ENCODE peak calls at places on chromosomes 3 and 15, in ten cellular contexts. One of them, this sample, is unnamed.

GRCh38 chr3:128971421-128971820 is 22.5 kb downstream of the CFAP92 start:
- DNase-seq in endothelial cell: no peak
- DNase-seq in stimulated activated CD4-positive, alpha-beta T cell treated with anti-CD3 and anti-CD28 coated beads, TNF-alpha, amount 100 ng/mL, for 48 hours: no peak
- DNase-seq in stimulated activated CD8-positive, alpha-beta memory T cell treated with anti-CD3 and anti-CD28 coated beads, Interleukin-4, amount 100 ng/mL, for 4 hours: no peak
- DNase-seq in Calu3: no peak
- DNase-seq in AML-193: no peak
- DNase-seq in WERI-Rb-1: no peak
- DNase-seq in cardiac fibroblast: peak
- DNase-seq in HTR-8/SVneo: no peak
- DNase-seq in M059J: no peak
- DNase-seq in this sample: no peak

GRCh38 chr3:117630885-117631284 is 921.3 kb downstream of the TUSC7 start:
- DNase-seq in HTR-8/SVneo: no peak
- DNase-seq in stimulated activated CD8-positive, alpha-beta memory T cell treated with anti-CD3 and anti-CD28 coated beads, Interleukin-4, amount 100 ng/mL, for 4 hours: no peak
- DNase-seq in stimulated activated CD4-positive, alpha-beta T cell treated with anti-CD3 and anti-CD28 coated beads, TNF-alpha, amount 100 ng/mL, for 48 hours: no peak
- DNase-seq in M059J: no peak
- DNase-seq in AML-193: no peak
- DNase-seq in WERI-Rb-1: no peak
- DNase-seq in endothelial cell: no peak
- DNase-seq in cardiac fibroblast: no peak
- DNase-seq in Calu3: peak
- DNase-seq in this sample: no peak

GRCh38 chr3:156605686-156606605 is 51.0 kb upstream of the SSR3 start:
- DNase-seq in stimulated activated CD4-positive, alpha-beta T cell treated with anti-CD3 and anti-CD28 coated beads, TNF-alpha, amount 100 ng/mL, for 48 hours: no peak
- DNase-seq in M059J: peak
- DNase-seq in AML-193: peak
- DNase-seq in stimulated activated CD8-positive, alpha-beta memory T cell treated with anti-CD3 and anti-CD28 coated beads, Interleukin-4, amount 100 ng/mL, for 4 hours: no peak
- DNase-seq in HTR-8/SVneo: peak
- DNase-seq in endothelial cell: peak
- DNase-seq in cardiac fibroblast: peak
- DNase-seq in WERI-Rb-1: no peak
- DNase-seq in Calu3: peak
- DNase-seq in this sample: no peak

GRCh38 chr3:170356596-170357175 is 829 bp upstream of the SKIL start:
- DNase-seq in endothelial cell: peak
- DNase-seq in WERI-Rb-1: peak
- DNase-seq in M059J: peak
- DNase-seq in stimulated activated CD4-positive, alpha-beta T cell treated with anti-CD3 and anti-CD28 coated beads, TNF-alpha, amount 100 ng/mL, for 48 hours: peak
- DNase-seq in Calu3: peak
- DNase-seq in stimulated activated CD8-positive, alpha-beta memory T cell treated with anti-CD3 and anti-CD28 coated beads, Interleukin-4, amount 100 ng/mL, for 4 hours: peak
- DNase-seq in HTR-8/SVneo: peak
- DNase-seq in AML-193: peak
- DNase-seq in cardiac fibroblast: peak
- DNase-seq in this sample: peak

GRCh38 chr3:45748068-45748467 is 48.3 kb downstream of the SLC6A20 start:
- DNase-seq in HTR-8/SVneo: no peak
- DNase-seq in stimulated activated CD8-positive, alpha-beta memory T cell treated with anti-CD3 and anti-CD28 coated beads, Interleukin-4, amount 100 ng/mL, for 4 hours: no peak
- DNase-seq in stimulated activated CD4-positive, alpha-beta T cell treated with anti-CD3 and anti-CD28 coated beads, TNF-alpha, amount 100 ng/mL, for 48 hours: no peak
- DNase-seq in WERI-Rb-1: no peak
- DNase-seq in Calu3: no peak
- DNase-seq in endothelial cell: no peak
- DNase-seq in cardiac fibroblast: no peak
- DNase-seq in M059J: no peak
- DNase-seq in AML-193: no peak
- DNase-seq in this sample: no peak

GRCh38 chr3:17749281-17749680 is 6.8 kb upstream of the TBC1D5 start:
- DNase-seq in AML-193: no peak
- DNase-seq in M059J: no peak
- DNase-seq in Calu3: no peak
- DNase-seq in stimulated activated CD4-positive, alpha-beta T cell treated with anti-CD3 and anti-CD28 coated beads, TNF-alpha, amount 100 ng/mL, for 48 hours: no peak
- DNase-seq in endothelial cell: no peak
- DNase-seq in HTR-8/SVneo: no peak
- DNase-seq in WERI-Rb-1: no peak
- DNase-seq in stimulated activated CD8-positive, alpha-beta memory T cell treated with anti-CD3 and anti-CD28 coated beads, Interleukin-4, amount 100 ng/mL, for 4 hours: no peak
- DNase-seq in cardiac fibroblast: no peak
- DNase-seq in this sample: no peak

GRCh38 chr3:183502237-183502636 is 53.3 kb downstream of the KLHL6 start:
- DNase-seq in HTR-8/SVneo: no peak
- DNase-seq in stimulated activated CD4-positive, alpha-beta T cell treated with anti-CD3 and anti-CD28 coated beads, TNF-alpha, amount 100 ng/mL, for 48 hours: no peak
- DNase-seq in M059J: no peak
- DNase-seq in AML-193: no peak
- DNase-seq in WERI-Rb-1: no peak
- DNase-seq in endothelial cell: no peak
- DNase-seq in stimulated activated CD8-positive, alpha-beta memory T cell treated with anti-CD3 and anti-CD28 coated beads, Interleukin-4, amount 100 ng/mL, for 4 hours: no peak
- DNase-seq in cardiac fibroblast: no peak
- DNase-seq in Calu3: no peak
- DNase-seq in this sample: no peak

GRCh38 chr3:71542548-71543370 is 40.8 kb downstream of the FOXP1 start:
- DNase-seq in stimulated activated CD8-positive, alpha-beta memory T cell treated with anti-CD3 and anti-CD28 coated beads, Interleukin-4, amount 100 ng/mL, for 4 hours: no peak
- DNase-seq in stimulated activated CD4-positive, alpha-beta T cell treated with anti-CD3 and anti-CD28 coated beads, TNF-alpha, amount 100 ng/mL, for 48 hours: no peak
- DNase-seq in WERI-Rb-1: no peak
- DNase-seq in AML-193: peak
- DNase-seq in HTR-8/SVneo: no peak
- DNase-seq in Calu3: no peak
- DNase-seq in cardiac fibroblast: peak
- DNase-seq in M059J: peak
- DNase-seq in endothelial cell: peak
- DNase-seq in this sample: peak

GRCh38 chr3:152056481-152056880 is 183.0 kb downstream of the SUCNR1 start:
- DNase-seq in HTR-8/SVneo: no peak
- DNase-seq in WERI-Rb-1: no peak
- DNase-seq in M059J: no peak
- DNase-seq in endothelial cell: no peak
- DNase-seq in cardiac fibroblast: no peak
- DNase-seq in stimulated activated CD8-positive, alpha-beta memory T cell treated with anti-CD3 and anti-CD28 coated beads, Interleukin-4, amount 100 ng/mL, for 4 hours: no peak
- DNase-seq in AML-193: no peak
- DNase-seq in Calu3: no peak
- DNase-seq in stimulated activated CD4-positive, alpha-beta T cell treated with anti-CD3 and anti-CD28 coated beads, TNF-alpha, amount 100 ng/mL, for 48 hours: no peak
- DNase-seq in this sample: no peak

GRCh38 chr3:52998781-52999509 is 46.9 kb downstream of the SFMBT1 start:
- DNase-seq in cardiac fibroblast: no peak
- DNase-seq in stimulated activated CD8-positive, alpha-beta memory T cell treated with anti-CD3 and anti-CD28 coated beads, Interleukin-4, amount 100 ng/mL, for 4 hours: no peak
- DNase-seq in endothelial cell: no peak
- DNase-seq in M059J: no peak
- DNase-seq in HTR-8/SVneo: no peak
- DNase-seq in stimulated activated CD4-positive, alpha-beta T cell treated with anti-CD3 and anti-CD28 coated beads, TNF-alpha, amount 100 ng/mL, for 48 hours: no peak
- DNase-seq in AML-193: no peak
- DNase-seq in WERI-Rb-1: no peak
- DNase-seq in Calu3: peak
- DNase-seq in this sample: no peak

GRCh38 chr3:147574622-147575021 is 165.5 kb downstream of the ZIC1 start:
- DNase-seq in cardiac fibroblast: no peak
- DNase-seq in M059J: no peak
- DNase-seq in stimulated activated CD4-positive, alpha-beta T cell treated with anti-CD3 and anti-CD28 coated beads, TNF-alpha, amount 100 ng/mL, for 48 hours: no peak
- DNase-seq in Calu3: no peak
- DNase-seq in endothelial cell: no peak
- DNase-seq in WERI-Rb-1: no peak
- DNase-seq in AML-193: no peak
- DNase-seq in stimulated activated CD8-positive, alpha-beta memory T cell treated with anti-CD3 and anti-CD28 coated beads, Interleukin-4, amount 100 ng/mL, for 4 hours: no peak
- DNase-seq in HTR-8/SVneo: no peak
- DNase-seq in this sample: no peak

GRCh38 chr3:113105980-113106379 is 105.4 kb upstream of the BOC start:
- DNase-seq in cardiac fibroblast: no peak
- DNase-seq in WERI-Rb-1: no peak
- DNase-seq in AML-193: no peak
- DNase-seq in stimulated activated CD8-positive, alpha-beta memory T cell treated with anti-CD3 and anti-CD28 coated beads, Interleukin-4, amount 100 ng/mL, for 4 hours: no peak
- DNase-seq in endothelial cell: no peak
- DNase-seq in HTR-8/SVneo: no peak
- DNase-seq in Calu3: no peak
- DNase-seq in M059J: peak
- DNase-seq in stimulated activated CD4-positive, alpha-beta T cell treated with anti-CD3 and anti-CD28 coated beads, TNF-alpha, amount 100 ng/mL, for 48 hours: no peak
- DNase-seq in this sample: no peak

GRCh38 chr3:192207661-192208060 is 519.7 kb downstream of the FGF12 start:
- DNase-seq in HTR-8/SVneo: no peak
- DNase-seq in endothelial cell: no peak
- DNase-seq in WERI-Rb-1: peak
- DNase-seq in stimulated activated CD4-positive, alpha-beta T cell treated with anti-CD3 and anti-CD28 coated beads, TNF-alpha, amount 100 ng/mL, for 48 hours: no peak
- DNase-seq in stimulated activated CD8-positive, alpha-beta memory T cell treated with anti-CD3 and anti-CD28 coated beads, Interleukin-4, amount 100 ng/mL, for 4 hours: no peak
- DNase-seq in AML-193: no peak
- DNase-seq in M059J: peak
- DNase-seq in cardiac fibroblast: no peak
- DNase-seq in Calu3: no peak
- DNase-seq in this sample: no peak

GRCh38 chr15:60651734-60652141 is 172.8 kb upstream of the ICE2 start:
- DNase-seq in AML-193: no peak
- DNase-seq in HTR-8/SVneo: no peak
- DNase-seq in Calu3: no peak
- DNase-seq in stimulated activated CD8-positive, alpha-beta memory T cell treated with anti-CD3 and anti-CD28 coated beads, Interleukin-4, amount 100 ng/mL, for 4 hours: no peak
- DNase-seq in endothelial cell: no peak
- DNase-seq in stimulated activated CD4-positive, alpha-beta T cell treated with anti-CD3 and anti-CD28 coated beads, TNF-alpha, amount 100 ng/mL, for 48 hours: no peak
- DNase-seq in cardiac fibroblast: no peak
- DNase-seq in M059J: no peak
- DNase-seq in WERI-Rb-1: peak
- DNase-seq in this sample: no peak

GRCh38 chr3:61141184-61141583 is 110.1 kb downstream of the FHIT start:
- DNase-seq in HTR-8/SVneo: no peak
- DNase-seq in stimulated activated CD4-positive, alpha-beta T cell treated with anti-CD3 and anti-CD28 coated beads, TNF-alpha, amount 100 ng/mL, for 48 hours: no peak
- DNase-seq in cardiac fibroblast: no peak
- DNase-seq in M059J: no peak
- DNase-seq in Calu3: no peak
- DNase-seq in stimulated activated CD8-positive, alpha-beta memory T cell treated with anti-CD3 and anti-CD28 coated beads, Interleukin-4, amount 100 ng/mL, for 4 hours: no peak
- DNase-seq in endothelial cell: no peak
- DNase-seq in AML-193: no peak
- DNase-seq in WERI-Rb-1: no peak
- DNase-seq in this sample: no peak